ENCODE peak calls at places on chromosomes 16 and 17, in four cellular contexts. One of them, this sample, is unnamed. For H3K4me1, the result is how much of the 10 kb centered on the place peaks cover.

GRCh38 chr16:27481282-27481934 is 68.3 kb downstream of the GTF3C1 start:
- DNase-seq in heart right ventricle: no peak
- DNase-seq in heart left ventricle: no peak
- DNase-seq in lower lobe of right lung: no peak
- DNase-seq in this sample: no peak

GRCh38 chr16:11791144-11791828 is 5.8 kb downstream of the ZC3H7A start:
- DNase-seq in heart left ventricle: no peak
- DNase-seq in lower lobe of right lung: no peak
- DNase-seq in heart right ventricle: no peak
- DNase-seq in this sample: no peak

GRCh38 chr17:44389723-44390202 is 314 bp upstream of the ITGA2B start:
- DNase-seq in lower lobe of right lung: no peak
- DNase-seq in heart right ventricle: no peak
- DNase-seq in heart left ventricle: no peak
- DNase-seq in this sample: no peak

GRCh38 chr17:32570081-32570396 is 83.2 kb downstream of the CDK5R1 start:
- DNase-seq in lower lobe of right lung: no peak
- DNase-seq in heart left ventricle: no peak
- DNase-seq in heart right ventricle: no peak
- DNase-seq in this sample: no peak

GRCh38 chr17:28204751-28205150 is 114.2 kb upstream of the TMEM97 start:
- DNase-seq in heart right ventricle: no peak
- DNase-seq in lower lobe of right lung: no peak
- DNase-seq in heart left ventricle: no peak
- DNase-seq in this sample: no peak

GRCh38 chr16:88342491-88342890 is 40.3 kb upstream of the ZNF469 start:
- DNase-seq in heart right ventricle: no peak
- DNase-seq in heart left ventricle: no peak
- DNase-seq in lower lobe of right lung: peak
- DNase-seq in this sample: no peak

GRCh38 chr17:37465058-37465616 is 24.6 kb upstream of the DUSP14 start:
- DNase-seq in heart left ventricle: no peak
- DNase-seq in lower lobe of right lung: no peak
- DNase-seq in heart right ventricle: no peak
- DNase-seq in this sample: no peak

GRCh38 chr16:8733849-8734540 is 59.6 kb downstream of the ABAT start:
- DNase-seq in heart right ventricle: no peak
- DNase-seq in lower lobe of right lung: no peak
- DNase-seq in heart left ventricle: no peak
- DNase-seq in this sample: no peak

GRCh38 chr17:31320231-31320630 is 1.2 kb downstream of the EVI2A start:
- DNase-seq in heart right ventricle: no peak
- DNase-seq in lower lobe of right lung: no peak
- DNase-seq in heart left ventricle: no peak
- DNase-seq in this sample: no peak

GRCh38 chr16:30628628-30629342 is 18.6 kb upstream of the ZNF689 start:
- DNase-seq in heart right ventricle: peak
- DNase-seq in heart left ventricle: peak
- DNase-seq in lower lobe of right lung: peak
- DNase-seq in this sample: peak

GRCh38 chr16:69378036-69378435 is 7.8 kb downstream of the TERF2 start:
- DNase-seq in lower lobe of right lung: no peak
- DNase-seq in heart right ventricle: no peak
- DNase-seq in heart left ventricle: no peak
- DNase-seq in this sample: no peak

GRCh38 chr16:84607694-84608093 is 10.2 kb downstream of the COTL1 start:
- DNase-seq in lower lobe of right lung: no peak
- DNase-seq in heart left ventricle: no peak
- DNase-seq in heart right ventricle: no peak
- DNase-seq in this sample: no peak

GRCh38 chr17:15343749-15344148 is 2.4 kb upstream of the TEKT3 start:
- DNase-seq in lower lobe of right lung: no peak
- DNase-seq in heart right ventricle: no peak
- DNase-seq in heart left ventricle: no peak
- DNase-seq in this sample: no peak

GRCh38 chr16:90057738-90058173 is 19.4 kb downstream of the PRDM7 start:
- DNase-seq in heart right ventricle: no peak
- DNase-seq in lower lobe of right lung: no peak
- DNase-seq in heart left ventricle: no peak
- DNase-seq in this sample: no peak

GRCh38 chr17:49922095-49922494 is 46.9 kb upstream of the DLX4 start:
- DNase-seq in heart right ventricle: no peak
- DNase-seq in lower lobe of right lung: no peak
- DNase-seq in heart left ventricle: no peak
- DNase-seq in this sample: no peak

GRCh38 chr17:13736915-13737314 is 135.2 kb upstream of the HS3ST3A1 start:
- DNase-seq in lower lobe of right lung: no peak
- DNase-seq in heart left ventricle: no peak
- DNase-seq in heart right ventricle: no peak
- DNase-seq in this sample: no peak

GRCh38 chr17:82231562-82232321 is 2.9 kb downstream of the SLC16A3 start:
- DNase-seq in heart left ventricle: peak
- DNase-seq in lower lobe of right lung: peak
- DNase-seq in heart right ventricle: peak
- DNase-seq in this sample: peak

GRCh38 chr16:79970091-79970490 is 369.6 kb upstream of the MAF start:
- DNase-seq in heart right ventricle: no peak
- DNase-seq in heart left ventricle: no peak
- DNase-seq in lower lobe of right lung: no peak
- DNase-seq in this sample: no peak

GRCh38 chr17:66855204-66855603 is 20.3 kb downstream of the CACNG5 start:
- DNase-seq in heart left ventricle: no peak
- DNase-seq in lower lobe of right lung: no peak
- DNase-seq in heart right ventricle: no peak
- DNase-seq in this sample: no peak

GRCh38 chr16:15648135-15648730 is 1.8 kb upstream of the NDE1 start:
- DNase-seq in lower lobe of right lung: no peak
- DNase-seq in heart right ventricle: no peak
- DNase-seq in heart left ventricle: no peak
- DNase-seq in this sample: no peak

GRCh38 chr16:72501739-72502653 is 330.0 kb upstream of the PMFBP1 start:
- DNase-seq in lower lobe of right lung: no peak
- DNase-seq in heart left ventricle: peak
- DNase-seq in heart right ventricle: peak
- DNase-seq in this sample: peak

GRCh38 chr16:17299790-17300189 is 171.0 kb downstream of the XYLT1 start:
- DNase-seq in heart right ventricle: no peak
- DNase-seq in lower lobe of right lung: no peak
- DNase-seq in heart left ventricle: no peak
- DNase-seq in this sample: no peak
- H3K4me1 ChIP-seq in heart right ventricle: under half
- H3K4me1 ChIP-seq in lower lobe of right lung: under half
- H3K4me1 ChIP-seq in heart left ventricle: under half
- H3K4me1 ChIP-seq in this sample: under half

GRCh38 chr16:24729967-24730815 is 740 bp downstream of the TNRC6A start:
- DNase-seq in heart right ventricle: peak
- DNase-seq in heart left ventricle: peak
- DNase-seq in lower lobe of right lung: peak
- DNase-seq in this sample: no peak

GRCh38 chr16:24729243-24729966 is at the start of gene TNRC6A:
- DNase-seq in lower lobe of right lung: peak
- DNase-seq in heart left ventricle: peak
- DNase-seq in heart right ventricle: peak
- DNase-seq in this sample: peak

GRCh38 chr16:24730914-24731313 is 1.5 kb downstream of the TNRC6A start:
- DNase-seq in heart right ventricle: no peak
- DNase-seq in lower lobe of right lung: no peak
- DNase-seq in heart left ventricle: no peak
- DNase-seq in this sample: no peak

GRCh38 chr16:24734382-24734781 is 4.9 kb downstream of the TNRC6A start:
- DNase-seq in heart left ventricle: no peak
- DNase-seq in lower lobe of right lung: no peak
- DNase-seq in heart right ventricle: no peak
- DNase-seq in this sample: no peak

GRCh38 chr16:24731722-24732419 is 2.4 kb downstream of the TNRC6A start:
- DNase-seq in heart right ventricle: peak
- DNase-seq in heart left ventricle: peak
- DNase-seq in lower lobe of right lung: no peak
- DNase-seq in this sample: no peak
- H3K27ac ChIP-seq in heart right ventricle: peak
- H3K27ac ChIP-seq in heart left ventricle: peak
- H3K27ac ChIP-seq in lower lobe of right lung: no peak
- H3K27ac ChIP-seq in this sample: no peak

GRCh38 chr16:77434365-77435239 is at the start of gene ADAMTS18:
- DNase-seq in lower lobe of right lung: no peak
- DNase-seq in heart left ventricle: no peak
- DNase-seq in heart right ventricle: no peak
- DNase-seq in this sample: peak

GRCh38 chr16:77432264-77432663 is 2.6 kb downstream of the ADAMTS18 start:
- DNase-seq in heart left ventricle: no peak
- DNase-seq in lower lobe of right lung: no peak
- DNase-seq in heart right ventricle: no peak
- DNase-seq in this sample: no peak

GRCh38 chr16:77433146-77433545 is 1.7 kb downstream of the ADAMTS18 start:
- DNase-seq in heart right ventricle: no peak
- DNase-seq in lower lobe of right lung: no peak
- DNase-seq in heart left ventricle: no peak
- DNase-seq in this sample: no peak

GRCh38 chr16:77435240-77435819 is 496 bp upstream of the ADAMTS18 start:
- DNase-seq in heart right ventricle: no peak
- DNase-seq in heart left ventricle: no peak
- DNase-seq in lower lobe of right lung: no peak
- DNase-seq in this sample: no peak

DNA sequence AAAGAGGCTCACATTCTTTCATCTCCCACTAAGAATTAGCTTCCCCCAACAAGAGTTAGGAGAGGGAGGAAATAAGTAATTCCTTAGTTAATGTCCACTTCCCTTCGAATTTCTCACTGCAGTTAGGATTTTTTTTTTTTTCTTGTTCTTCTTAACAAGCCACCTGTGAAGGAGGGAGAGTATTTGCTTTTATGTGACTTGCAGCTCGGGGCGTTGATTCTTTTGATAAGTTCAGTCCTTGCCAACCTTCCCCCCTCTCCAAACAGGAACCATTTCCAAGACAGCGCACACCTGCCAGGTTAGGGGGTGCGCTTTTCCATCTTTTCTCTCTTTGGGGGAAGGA is 841 bp downstream of the ADAMTS18 start:
- DNase-seq in heart right ventricle: no peak
- DNase-seq in heart left ventricle: no peak
- DNase-seq in lower lobe of right lung: no peak
- DNase-seq in this sample: no peak
- H3K4me3 ChIP-seq in heart right ventricle: no peak
- H3K4me3 ChIP-seq in heart left ventricle: no peak
- H3K4me3 ChIP-seq in lower lobe of right lung: no peak
- H3K4me3 ChIP-seq in this sample: no peak

GRCh38 chr17:78762007-78762406 is 20.1 kb downstream of the CYTH1 start:
- DNase-seq in heart right ventricle: no peak
- DNase-seq in heart left ventricle: no peak
- DNase-seq in lower lobe of right lung: no peak
- DNase-seq in this sample: no peak
- H3K4me1 ChIP-seq in heart right ventricle: half or more
- H3K4me1 ChIP-seq in heart left ventricle: half or more
- H3K4me1 ChIP-seq in lower lobe of right lung: half or more
- H3K4me1 ChIP-seq in this sample: under half

DNA sequence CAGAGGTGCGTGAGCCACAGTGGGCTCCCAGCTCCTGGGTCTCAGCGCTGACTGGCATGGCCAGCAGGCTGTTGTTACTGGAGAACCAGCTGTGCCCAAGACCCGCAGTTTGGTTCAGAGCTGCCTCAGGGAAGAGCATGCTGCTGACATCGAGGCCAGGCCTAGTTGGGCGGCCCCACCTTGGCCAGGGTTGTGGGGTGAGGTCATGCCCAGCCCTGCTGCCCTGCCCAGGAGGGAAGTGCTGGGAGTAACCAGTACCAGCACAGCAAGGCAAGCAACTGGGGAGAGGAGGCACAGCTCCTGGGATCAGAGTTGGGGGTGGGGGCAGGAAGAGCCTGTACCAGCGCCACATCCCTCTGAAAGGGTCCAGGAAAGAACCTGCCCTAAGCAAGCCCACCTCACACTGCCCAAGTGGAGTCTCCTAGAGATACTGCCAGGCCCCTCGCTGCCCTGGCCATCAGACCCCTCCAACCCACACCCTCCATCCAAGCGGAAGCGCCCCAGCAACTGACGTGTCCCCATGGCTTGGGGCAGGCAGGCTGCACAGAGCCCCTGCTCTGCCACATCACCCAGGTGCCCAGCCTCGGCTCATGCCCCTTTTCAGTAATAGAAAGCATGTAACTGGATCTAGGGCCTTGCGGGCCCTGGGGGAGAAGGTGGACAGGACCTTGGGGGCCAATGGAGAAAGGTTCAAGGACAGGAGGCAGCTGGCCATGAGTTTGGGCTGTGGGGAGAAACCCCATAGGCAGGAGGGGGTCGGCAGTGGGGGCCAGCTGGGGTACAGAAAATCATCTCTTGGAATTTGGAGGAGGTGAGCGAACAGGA is 990 bp downstream of the DOK4 start:
- DNase-seq in heart right ventricle: no peak
- DNase-seq in heart left ventricle: no peak
- DNase-seq in lower lobe of right lung: no peak
- DNase-seq in this sample: peak
- H3K27ac ChIP-seq in heart right ventricle: no peak
- H3K27ac ChIP-seq in heart left ventricle: peak
- H3K27ac ChIP-seq in lower lobe of right lung: peak
- H3K27ac ChIP-seq in this sample: peak

DNA sequence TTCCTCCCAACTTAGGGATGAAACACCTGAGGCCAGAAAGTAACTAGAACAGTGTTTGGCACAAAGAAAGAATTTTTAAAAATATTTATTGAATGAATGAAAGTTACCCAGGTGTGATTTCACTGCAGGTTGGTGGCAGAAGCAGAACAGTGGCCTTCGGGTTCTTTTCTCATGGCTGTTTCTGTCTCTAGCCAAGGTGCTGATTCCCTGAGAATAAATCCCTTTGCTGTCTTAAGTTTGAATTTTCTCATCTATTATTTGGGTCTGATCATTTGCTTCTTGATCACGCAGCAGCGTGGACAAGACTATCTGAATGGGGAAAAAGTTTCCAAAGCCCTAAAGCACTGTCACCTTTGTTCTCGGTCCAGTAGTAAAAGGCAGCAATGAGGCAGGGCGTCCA is 73.1 kb upstream of the KIFC3 start:
- DNase-seq in heart left ventricle: no peak
- DNase-seq in heart right ventricle: no peak
- DNase-seq in lower lobe of right lung: no peak
- DNase-seq in this sample: no peak
- H3K4me3 ChIP-seq in heart left ventricle: no peak
- H3K4me3 ChIP-seq in heart right ventricle: no peak
- H3K4me3 ChIP-seq in lower lobe of right lung: no peak
- H3K4me3 ChIP-seq in this sample: no peak

This sample was measured in left lung.